ENCODE peak calls at places on chromosomes 4 and X, in ten cellular contexts. One of them, this sample, is unnamed.

GRCh38 chrX:65601126-65601525 is 66.3 kb upstream of the MSN start:
- DNase-seq in SK-N-SH: no peak
- DNase-seq in foreskin fibroblast: no peak
- DNase-seq in lower lobe of right lung: no peak
- DNase-seq in B cell: no peak
- DNase-seq in cardiac fibroblast: no peak
- DNase-seq in PC-3: no peak
- DNase-seq in neural crest cell: no peak
- DNase-seq in foreskin keratinocyte: no peak
- DNase-seq in neural progenitor cell: no peak
- DNase-seq in this sample: no peak

GRCh38 chr4:138898282-138898681 is 117.3 kb upstream of the NOCT start:
- DNase-seq in SK-N-SH: no peak
- DNase-seq in foreskin fibroblast: peak
- DNase-seq in lower lobe of right lung: no peak
- DNase-seq in B cell: no peak
- DNase-seq in cardiac fibroblast: peak
- DNase-seq in PC-3: no peak
- DNase-seq in neural crest cell: no peak
- DNase-seq in foreskin keratinocyte: no peak
- DNase-seq in neural progenitor cell: no peak
- DNase-seq in this sample: no peak

GRCh38 chr4:121256346-121256745 is 92.2 kb upstream of the TNIP3 start:
- DNase-seq in SK-N-SH: no peak
- DNase-seq in foreskin fibroblast: peak
- DNase-seq in lower lobe of right lung: no peak
- DNase-seq in B cell: no peak
- DNase-seq in cardiac fibroblast: peak
- DNase-seq in PC-3: peak
- DNase-seq in neural crest cell: no peak
- DNase-seq in foreskin keratinocyte: peak
- DNase-seq in neural progenitor cell: no peak
- DNase-seq in this sample: no peak

GRCh38 chr4:157804169-157804543 is 368.7 kb downstream of the GASK1B start:
- DNase-seq in SK-N-SH: peak
- DNase-seq in foreskin fibroblast: no peak
- DNase-seq in lower lobe of right lung: no peak
- DNase-seq in B cell: no peak
- DNase-seq in cardiac fibroblast: no peak
- DNase-seq in PC-3: no peak
- DNase-seq in neural crest cell: no peak
- DNase-seq in foreskin keratinocyte: no peak
- DNase-seq in neural progenitor cell: no peak
- DNase-seq in this sample: no peak

GRCh38 chrX:124388562-124388961 is 42.2 kb downstream of the SH2D1A start:
- DNase-seq in SK-N-SH: peak
- DNase-seq in foreskin fibroblast: peak
- DNase-seq in lower lobe of right lung: peak
- DNase-seq in B cell: no peak
- DNase-seq in cardiac fibroblast: peak
- DNase-seq in PC-3: peak
- DNase-seq in neural crest cell: peak
- DNase-seq in foreskin keratinocyte: no peak
- DNase-seq in neural progenitor cell: peak
- DNase-seq in this sample: no peak

GRCh38 chr4:156442961-156443360 is 489.3 kb upstream of the CTSO start:
- DNase-seq in SK-N-SH: no peak
- DNase-seq in foreskin fibroblast: no peak
- DNase-seq in lower lobe of right lung: no peak
- DNase-seq in B cell: no peak
- DNase-seq in cardiac fibroblast: no peak
- DNase-seq in PC-3: no peak
- DNase-seq in neural crest cell: no peak
- DNase-seq in foreskin keratinocyte: no peak
- DNase-seq in neural progenitor cell: no peak
- DNase-seq in this sample: no peak

GRCh38 chr4:7769936-7770674 is 169.6 kb downstream of the AFAP1 start:
- DNase-seq in SK-N-SH: peak
- DNase-seq in foreskin fibroblast: peak
- DNase-seq in lower lobe of right lung: no peak
- DNase-seq in B cell: no peak
- DNase-seq in cardiac fibroblast: peak
- DNase-seq in PC-3: peak
- DNase-seq in neural crest cell: no peak
- DNase-seq in foreskin keratinocyte: peak
- DNase-seq in neural progenitor cell: peak
- DNase-seq in this sample: peak

GRCh38 chr4:65033899-65034298 is 624.6 kb upstream of the TECRL start:
- DNase-seq in SK-N-SH: no peak
- DNase-seq in foreskin fibroblast: no peak
- DNase-seq in lower lobe of right lung: no peak
- DNase-seq in B cell: no peak
- DNase-seq in cardiac fibroblast: no peak
- DNase-seq in PC-3: peak
- DNase-seq in neural crest cell: no peak
- DNase-seq in foreskin keratinocyte: no peak
- DNase-seq in neural progenitor cell: no peak
- DNase-seq in this sample: no peak

GRCh38 chr4:86595426-86595805 is 1.3 kb downstream of the PTPN13 start:
- DNase-seq in SK-N-SH: peak
- DNase-seq in foreskin fibroblast: peak
- DNase-seq in lower lobe of right lung: no peak
- DNase-seq in B cell: no peak
- DNase-seq in cardiac fibroblast: peak
- DNase-seq in PC-3: peak
- DNase-seq in neural crest cell: no peak
- DNase-seq in foreskin keratinocyte: no peak
- DNase-seq in neural progenitor cell: peak
- DNase-seq in this sample: no peak

GRCh38 chrX:153438522-153438921 is 7.3 kb downstream of the TREX2 start:
- DNase-seq in SK-N-SH: no peak
- DNase-seq in foreskin fibroblast: no peak
- DNase-seq in lower lobe of right lung: no peak
- DNase-seq in B cell: no peak
- DNase-seq in cardiac fibroblast: peak
- DNase-seq in PC-3: no peak
- DNase-seq in neural crest cell: no peak
- DNase-seq in foreskin keratinocyte: no peak
- DNase-seq in neural progenitor cell: peak
- DNase-seq in this sample: no peak

GRCh38 chr4:24642941-24643628 is 58.7 kb upstream of the DHX15 start:
- DNase-seq in SK-N-SH: no peak
- DNase-seq in foreskin fibroblast: peak
- DNase-seq in lower lobe of right lung: no peak
- DNase-seq in B cell: no peak
- DNase-seq in cardiac fibroblast: peak
- DNase-seq in PC-3: peak
- DNase-seq in neural crest cell: no peak
- DNase-seq in foreskin keratinocyte: peak
- DNase-seq in neural progenitor cell: no peak
- DNase-seq in this sample: no peak

GRCh38 chr4:118180776-118181175 is 146.5 kb downstream of the NDST3 start:
- DNase-seq in SK-N-SH: no peak
- DNase-seq in foreskin fibroblast: peak
- DNase-seq in lower lobe of right lung: no peak
- DNase-seq in B cell: no peak
- DNase-seq in cardiac fibroblast: no peak
- DNase-seq in PC-3: peak
- DNase-seq in neural crest cell: no peak
- DNase-seq in foreskin keratinocyte: peak
- DNase-seq in neural progenitor cell: no peak
- DNase-seq in this sample: no peak

GRCh38 chr4:39179681-39180080 is 2.6 kb upstream of the WDR19 start:
- DNase-seq in SK-N-SH: no peak
- DNase-seq in foreskin fibroblast: no peak
- DNase-seq in lower lobe of right lung: no peak
- DNase-seq in B cell: no peak
- DNase-seq in cardiac fibroblast: no peak
- DNase-seq in PC-3: no peak
- DNase-seq in neural crest cell: no peak
- DNase-seq in foreskin keratinocyte: no peak
- DNase-seq in neural progenitor cell: no peak
- DNase-seq in this sample: no peak

GRCh38 chrX:50707376-50707775 is 106.6 kb downstream of the SHROOM4 start:
- DNase-seq in SK-N-SH: no peak
- DNase-seq in foreskin fibroblast: no peak
- DNase-seq in lower lobe of right lung: no peak
- DNase-seq in B cell: no peak
- DNase-seq in cardiac fibroblast: no peak
- DNase-seq in PC-3: peak
- DNase-seq in neural crest cell: no peak
- DNase-seq in foreskin keratinocyte: peak
- DNase-seq in neural progenitor cell: no peak
- DNase-seq in this sample: no peak

GRCh38 chr4:119118397-119118796 is 17.2 kb upstream of the MYOZ2 start:
- DNase-seq in SK-N-SH: no peak
- DNase-seq in foreskin fibroblast: peak
- DNase-seq in lower lobe of right lung: no peak
- DNase-seq in B cell: no peak
- DNase-seq in cardiac fibroblast: no peak
- DNase-seq in PC-3: no peak
- DNase-seq in neural crest cell: no peak
- DNase-seq in foreskin keratinocyte: peak
- DNase-seq in neural progenitor cell: no peak
- DNase-seq in this sample: no peak

GRCh38 chr4:41125558-41126311 is 88.6 kb downstream of the APBB2 start:
- DNase-seq in SK-N-SH: no peak
- DNase-seq in foreskin fibroblast: no peak
- DNase-seq in lower lobe of right lung: no peak
- DNase-seq in B cell: no peak
- DNase-seq in cardiac fibroblast: peak
- DNase-seq in PC-3: no peak
- DNase-seq in neural crest cell: no peak
- DNase-seq in foreskin keratinocyte: no peak
- DNase-seq in neural progenitor cell: no peak
- DNase-seq in this sample: no peak

GRCh38 chr4:68577590-68577989 is 1.5 kb upstream of the UGT2B17 start:
- DNase-seq in SK-N-SH: no peak
- DNase-seq in foreskin fibroblast: no peak
- DNase-seq in lower lobe of right lung: no peak
- DNase-seq in B cell: no peak
- DNase-seq in cardiac fibroblast: no peak
- DNase-seq in PC-3: no peak
- DNase-seq in neural crest cell: no peak
- DNase-seq in foreskin keratinocyte: no peak
- DNase-seq in neural progenitor cell: no peak
- DNase-seq in this sample: no peak
- TF ChIP-seq CTCF in SK-N-SH: no peak
- TF ChIP-seq CTCF in foreskin fibroblast: no peak
- TF ChIP-seq CTCF in lower lobe of right lung: no peak
- TF ChIP-seq CTCF in B cell: no peak
- TF ChIP-seq CTCF in cardiac fibroblast: no peak
- TF ChIP-seq CTCF in PC-3: peak
- TF ChIP-seq CTCF in neural crest cell: no peak
- TF ChIP-seq CTCF in foreskin keratinocyte: peak
- TF ChIP-seq CTCF in neural progenitor cell: no peak
- TF ChIP-seq CTCF in this sample: no peak

GRCh38 chr4:1249148-1249730 is 309 bp upstream of the CTBP1 start:
- DNase-seq in SK-N-SH: peak
- DNase-seq in foreskin fibroblast: peak
- DNase-seq in lower lobe of right lung: peak
- DNase-seq in B cell: peak
- DNase-seq in cardiac fibroblast: peak
- DNase-seq in PC-3: peak
- DNase-seq in neural crest cell: peak
- DNase-seq in foreskin keratinocyte: peak
- DNase-seq in neural progenitor cell: peak
- DNase-seq in this sample: peak
- TF ChIP-seq CTCF in SK-N-SH: no peak
- TF ChIP-seq CTCF in foreskin fibroblast: no peak
- TF ChIP-seq CTCF in lower lobe of right lung: no peak
- TF ChIP-seq CTCF in B cell: no peak
- TF ChIP-seq CTCF in cardiac fibroblast: no peak
- TF ChIP-seq CTCF in PC-3: no peak
- TF ChIP-seq CTCF in neural crest cell: no peak
- TF ChIP-seq CTCF in foreskin keratinocyte: no peak
- TF ChIP-seq CTCF in neural progenitor cell: no peak
- TF ChIP-seq CTCF in this sample: no peak

GRCh38 chr4:16077786-16078185 is 6.0 kb downstream of the PROM1 start:
- DNase-seq in SK-N-SH: no peak
- DNase-seq in foreskin fibroblast: no peak
- DNase-seq in lower lobe of right lung: no peak
- DNase-seq in B cell: no peak
- DNase-seq in cardiac fibroblast: no peak
- DNase-seq in PC-3: no peak
- DNase-seq in neural crest cell: no peak
- DNase-seq in foreskin keratinocyte: no peak
- DNase-seq in neural progenitor cell: no peak
- DNase-seq in this sample: no peak

GRCh38 chr4:16079046-16079445 is 4.8 kb downstream of the PROM1 start:
- DNase-seq in SK-N-SH: no peak
- DNase-seq in foreskin fibroblast: no peak
- DNase-seq in lower lobe of right lung: no peak
- DNase-seq in B cell: no peak
- DNase-seq in cardiac fibroblast: no peak
- DNase-seq in PC-3: no peak
- DNase-seq in neural crest cell: no peak
- DNase-seq in foreskin keratinocyte: peak
- DNase-seq in neural progenitor cell: no peak
- DNase-seq in this sample: no peak

GRCh38 chr4:16075061-16075460 is 8.8 kb downstream of the PROM1 start:
- DNase-seq in SK-N-SH: no peak
- DNase-seq in foreskin fibroblast: no peak
- DNase-seq in lower lobe of right lung: no peak
- DNase-seq in B cell: no peak
- DNase-seq in cardiac fibroblast: no peak
- DNase-seq in PC-3: no peak
- DNase-seq in neural crest cell: no peak
- DNase-seq in foreskin keratinocyte: no peak
- DNase-seq in neural progenitor cell: no peak
- DNase-seq in this sample: no peak

GRCh38 chr4:16075975-16076757 is 7.7 kb downstream of the PROM1 start:
- DNase-seq in SK-N-SH: no peak
- DNase-seq in foreskin fibroblast: no peak
- DNase-seq in lower lobe of right lung: no peak
- DNase-seq in B cell: no peak
- DNase-seq in cardiac fibroblast: no peak
- DNase-seq in PC-3: no peak
- DNase-seq in neural crest cell: no peak
- DNase-seq in foreskin keratinocyte: no peak
- DNase-seq in neural progenitor cell: no peak
- DNase-seq in this sample: no peak

GRCh38 chr4:16078195-16078756 is 5.5 kb downstream of the PROM1 start:
- DNase-seq in SK-N-SH: no peak
- DNase-seq in foreskin fibroblast: no peak
- DNase-seq in lower lobe of right lung: no peak
- DNase-seq in B cell: no peak
- DNase-seq in cardiac fibroblast: no peak
- DNase-seq in PC-3: no peak
- DNase-seq in neural crest cell: no peak
- DNase-seq in foreskin keratinocyte: no peak
- DNase-seq in neural progenitor cell: no peak
- DNase-seq in this sample: no peak
- TF ChIP-seq CTCF in SK-N-SH: no peak
- TF ChIP-seq CTCF in foreskin fibroblast: no peak
- TF ChIP-seq CTCF in lower lobe of right lung: no peak
- TF ChIP-seq CTCF in B cell: no peak
- TF ChIP-seq CTCF in cardiac fibroblast: no peak
- TF ChIP-seq CTCF in PC-3: no peak
- TF ChIP-seq CTCF in neural crest cell: no peak
- TF ChIP-seq CTCF in foreskin keratinocyte: no peak
- TF ChIP-seq CTCF in neural progenitor cell: no peak
- TF ChIP-seq CTCF in this sample: no peak

GRCh38 chr4:161894493-161895167 is 269.2 kb downstream of the FSTL5 start:
- DNase-seq in SK-N-SH: no peak
- DNase-seq in foreskin fibroblast: no peak
- DNase-seq in lower lobe of right lung: no peak
- DNase-seq in B cell: no peak
- DNase-seq in cardiac fibroblast: no peak
- DNase-seq in PC-3: no peak
- DNase-seq in neural crest cell: no peak
- DNase-seq in foreskin keratinocyte: peak
- DNase-seq in neural progenitor cell: no peak
- DNase-seq in this sample: no peak

GRCh38 chr4:161900110-161900509 is 263.7 kb downstream of the FSTL5 start:
- DNase-seq in SK-N-SH: no peak
- DNase-seq in foreskin fibroblast: no peak
- DNase-seq in lower lobe of right lung: no peak
- DNase-seq in B cell: no peak
- DNase-seq in cardiac fibroblast: no peak
- DNase-seq in PC-3: no peak
- DNase-seq in neural crest cell: no peak
- DNase-seq in foreskin keratinocyte: no peak
- DNase-seq in neural progenitor cell: no peak
- DNase-seq in this sample: no peak
- TF ChIP-seq CTCF in SK-N-SH: no peak
- TF ChIP-seq CTCF in foreskin fibroblast: no peak
- TF ChIP-seq CTCF in lower lobe of right lung: no peak
- TF ChIP-seq CTCF in B cell: no peak
- TF ChIP-seq CTCF in cardiac fibroblast: no peak
- TF ChIP-seq CTCF in PC-3: no peak
- TF ChIP-seq CTCF in neural crest cell: no peak
- TF ChIP-seq CTCF in foreskin keratinocyte: no peak
- TF ChIP-seq CTCF in neural progenitor cell: no peak
- TF ChIP-seq CTCF in this sample: no peak

This sample was measured in chondrocyte.